ENCODE peak calls at places on chromosome 14, in seven cellular contexts. W is uterus, E is activated B cell treated with CpG ODN at 0.5 μM for 24 hours, S is ACHN, A is NCI-H187, R is EL, B is right atrium auricular region. J is an unnamed sample.

GRCh38 chr14:104150201-104151027 is 12.0 kb downstream of the KIF26A start:
- DNase-seq in W (no peak), E (no peak), S (no peak), A (peak; percentile 25), R (no peak), B (no peak), J (no peak)

GRCh38 chr14:104639889-104640548 is 35.4 kb upstream of the TMEM179 start:
- DNase-seq in W (no peak), E (peak; percentile 61), S (peak; percentile 50), A (peak; percentile 12), R (peak; percentile 53), B (no peak), J (peak; percentile 91)

GRCh38 chr14:92121670-92122350 is at the start of the genes CPSF2 and NDUFB1:
- DNase-seq in W (peak; percentile 82), E (peak; percentile 78), S (peak; percentile 74), A (peak; percentile 75), R (peak; percentile 82), B (peak; percentile 79), J (peak; percentile 94)

GRCh38 chr14:52279405-52279804 is 11.9 kb downstream of the PTGDR start:
- DNase-seq in W (no peak), E (no peak), S (no peak), A (no peak), R (peak; percentile 38), B (no peak), J (no peak)

GRCh38 chr14:105530446-105531087 is 4.2 kb downstream of the TMEM121 start:
- DNase-seq in W (no peak), E (no peak), S (no peak), A (no peak), R (no peak), B (no peak), J (no peak)

GRCh38 chr14:104871145-104871655 is 6.1 kb downstream of the CEP170B start:
- DNase-seq in W (no peak), E (no peak), S (no peak), A (no peak), R (no peak), B (no peak), J (no peak)

GRCh38 chr14:74275265-74275841 is 27.4 kb downstream of the ABCD4 start:
- DNase-seq in W (no peak), E (no peak), S (no peak), A (no peak), R (peak; percentile 42), B (no peak), J (no peak)

GRCh38 chr14:100278702-100279101 is 27.5 kb downstream of the SLC25A29 start:
- DNase-seq in W (no peak), E (no peak), S (peak; percentile 23), A (no peak), R (peak; percentile 71), B (no peak), J (peak; percentile 71)

GRCh38 chr14:105325303-105325702 is 10.8 kb downstream of the PACS2 start:
- DNase-seq in W (no peak), E (no peak), S (no peak), A (no peak), R (no peak), B (no peak), J (no peak)

GRCh38 chr14:22887260-22887989 is 4.4 kb downstream of the REM2 start:
- DNase-seq in W (peak; percentile 52), E (no peak), S (peak; percentile 86), A (peak; percentile 85), R (peak; percentile 91), B (no peak), J (peak; percentile 40)

GRCh38 chr14:34680806-34681479 is 33.5 kb downstream of the CFL2 start:
- DNase-seq in W (no peak), E (no peak), S (no peak), A (no peak), R (no peak), B (no peak), J (no peak)

GRCh38 chr14:79629372-79629771 is 581.9 kb downstream of the DIO2 start:
- DNase-seq in W (no peak), E (no peak), S (peak; percentile 9), A (no peak), R (peak; percentile 15), B (no peak), J (no peak)

GRCh38 chr14:95340201-95340697 is 20.5 kb upstream of the CLMN start:
- DNase-seq in W (no peak), E (no peak), S (no peak), A (no peak), R (no peak), B (no peak), J (no peak)

GRCh38 chr14:45201908-45202307 is 51.1 kb downstream of the MIS18BP1 start:
- DNase-seq in W (no peak), E (no peak), S (peak; percentile 9), A (no peak), R (peak; percentile 38), B (no peak), J (peak; percentile 3)

GRCh38 chr14:51680031-51680430 is 28.3 kb downstream of the FRMD6 start:
- DNase-seq in W (no peak), E (no peak), S (no peak), A (no peak), R (no peak), B (no peak), J (no peak)

GRCh38 chr14:61575126-61575525 is 120.2 kb upstream of the HIF1A start:
- DNase-seq in W (no peak), E (no peak), S (no peak), A (no peak), R (no peak), B (no peak), J (no peak)

GRCh38 chr14:61281186-61281676 is at the start of gene TMEM30B:
- DNase-seq in W (no peak), E (no peak), S (no peak), A (peak; percentile 95), R (no peak), B (no peak), J (no peak)

GRCh38 chr14:68589447-68590232 is 203.2 kb downstream of the ZFP36L1 start:
- DNase-seq in W (peak; percentile 84), E (no peak), S (no peak), A (no peak), R (no peak), B (no peak), J (no peak)

GRCh38 chr14:100129161-100129589 is 30.3 kb downstream of the DEGS2 start:
- DNase-seq in W (no peak), E (no peak), S (no peak), A (no peak), R (no peak), B (no peak), J (no peak)

GRCh38 chr14:32251530-32251929 is 48.5 kb upstream of the RNU6-8 start:
- DNase-seq in W (no peak), E (no peak), S (no peak), A (no peak), R (no peak), B (no peak), J (no peak)

GRCh38 chr14:30921788-30922187 is 47.4 kb downstream of the COCH start:
- DNase-seq in W (no peak), E (no peak), S (no peak), A (no peak), R (no peak), B (no peak), J (no peak)

GRCh38 chr14:50658203-50658602 is 9.9 kb downstream of the SAV1 start:
- DNase-seq in W (no peak), E (no peak), S (no peak), A (no peak), R (peak; percentile 73), B (no peak), J (no peak)

GRCh38 chr14:23379331-23380196 is 2.7 kb downstream of the CMTM5 start:
- DNase-seq in W (peak; percentile 54), E (peak; percentile 56), S (peak; percentile 38), A (peak; percentile 10), R (peak; percentile 28), B (peak; percentile 76), J (peak; percentile 51)

GRCh38 chr14:75126679-75127473 is at the start of gene NEK9:
- DNase-seq in W (peak; percentile 90), E (peak; percentile 86), S (peak; percentile 86), A (peak; percentile 70), R (peak; percentile 90), B (peak; percentile 91), J (peak; percentile 99)

GRCh38 chr14:91464615-91465205 is 45.4 kb downstream of the PPP4R3A start:
- DNase-seq in W (no peak), E (no peak), S (no peak), A (no peak), R (no peak), B (no peak), J (no peak)

GRCh38 chr14:90517431-90517841 is 120.6 kb downstream of the CALM1 start:
- DNase-seq in W (no peak), E (no peak), S (no peak), A (peak; percentile 48), R (no peak), B (no peak), J (no peak)

GRCh38 chr14:55271572-55272414 is 572 bp downstream of the FBXO34 start:
- DNase-seq in W (peak; percentile 59), E (peak; percentile 65), S (peak; percentile 76), A (peak; percentile 56), R (peak; percentile 79), B (peak; percentile 82), J (peak; percentile 94)

GRCh38 chr14:63174760-63175191 is 29.5 kb upstream of the RHOJ start:
- DNase-seq in W (no peak), E (no peak), S (peak; percentile 30), A (peak; percentile 53), R (peak; percentile 77), B (no peak), J (peak; percentile 93)

GRCh38 chr14:25394791-25395391 is 344.9 kb upstream of the STXBP6 start:
- DNase-seq in W (no peak), E (no peak), S (no peak), A (no peak), R (no peak), B (no peak), J (no peak)

GRCh38 chr14:37678916-37679315 is 83.5 kb downstream of the TTC6 start:
- DNase-seq in W (no peak), E (no peak), S (no peak), A (no peak), R (peak; percentile 59), B (no peak), J (no peak)

GRCh38 chr14:53953002-53953827 is 3.4 kb downstream of the BMP4 start:
- DNase-seq in W (peak; percentile 91), E (no peak), S (peak; percentile 55), A (peak; percentile 56), R (peak; percentile 88), B (peak; percentile 85), J (peak; percentile 92)

GRCh38 chr14:99244960-99245340 is 27.0 kb downstream of the BCL11B start:
- DNase-seq in W (no peak), E (no peak), S (no peak), A (no peak), R (no peak), B (no peak), J (no peak)

GRCh38 chr14:95311752-95312151 is 8.0 kb downstream of the CLMN start:
- DNase-seq in W (no peak), E (no peak), S (peak; percentile 77), A (no peak), R (peak; percentile 41), B (no peak), J (peak; percentile 41)

GRCh38 chr14:99389171-99389826 is 91.4 kb downstream of the SETD3 start:
- DNase-seq in W (no peak), E (no peak), S (peak; percentile 67), A (no peak), R (peak; percentile 55), B (no peak), J (peak; percentile 69)

GRCh38 chr14:57182760-57183503 is 85.8 kb downstream of the EXOC5 start:
- DNase-seq in W (no peak), E (no peak), S (peak; percentile 39), A (no peak), R (peak; percentile 11), B (no peak), J (no peak)

GRCh38 chr14:91103116-91103515 is 10.8 kb upstream of the DGLUCY start:
- DNase-seq in W (no peak), E (no peak), S (no peak), A (no peak), R (no peak), B (no peak), J (no peak)

GRCh38 chr14:75271514-75271913 is 7.1 kb upstream of the FOS start:
- DNase-seq in W (no peak), E (no peak), S (no peak), A (no peak), R (no peak), B (no peak), J (no peak)

J was measured in HTR-8/SVneo.